ENCODE peak calls at places on chromosome 15, in four cellular contexts. A is GM12865, L is A549, S is GM20000. B is an unnamed sample.

GRCh38 chr15:49303003-49303402 is 120.0 kb upstream of the FGF7 start:
- DNase-seq in S (no peak), A (no peak), L (no peak), B (no peak)

GRCh38 chr15:80242802-80243201 is 9.2 kb downstream of the CTXND1 start:
- DNase-seq in A (no peak), S (no peak), L (no peak), B (no peak)

GRCh38 chr15:82647045-82647834 is at the start of gene CPEB1:
- DNase-seq in S (peak; percentile 69), L (peak; percentile 66), A (peak; percentile 42), B (peak; percentile 55)

GRCh38 chr15:78035319-78035718 is 42.2 kb downstream of the TBC1D2B start:
- DNase-seq in A (peak; percentile 8), S (no peak), L (no peak), B (peak; percentile 70)

GRCh38 chr15:45023659-45024320 is 795 bp downstream of the SORD start:
- DNase-seq in A (no peak), L (peak; percentile 1), S (no peak), B (no peak)

GRCh38 chr15:48433226-48433886 is 102.1 kb downstream of the DUT start:
- DNase-seq in A (peak; percentile 50), L (no peak), S (peak; percentile 13), B (peak; percentile 32)

GRCh38 chr15:88179562-88179961 is 77.0 kb downstream of the NTRK3 start:
- DNase-seq in L (no peak), S (peak; percentile 45), A (peak; percentile 24), B (no peak)

GRCh38 chr15:31308185-31308639 is 18.4 kb upstream of the KLF13 start:
- DNase-seq in L (no peak), A (peak; percentile 54), S (peak; percentile 80), B (peak; percentile 66)

GRCh38 chr15:88716543-88717341 is 77.9 kb downstream of the ISG20 start:
- DNase-seq in A (no peak), S (no peak), L (no peak), B (no peak)

GRCh38 chr15:50506121-50506520 is 40.3 kb downstream of the USP50 start:
- DNase-seq in S (no peak), L (no peak), A (no peak), B (no peak)

GRCh38 chr15:90021108-90021507 is 20.0 kb downstream of the ZNF710 start:
- DNase-seq in S (no peak), A (peak; percentile 41), L (no peak), B (no peak)

GRCh38 chr15:22988811-22989210 is 8.6 kb upstream of the CYFIP1 start:
- DNase-seq in L (no peak), A (no peak), S (no peak), B (no peak)

GRCh38 chr15:63344737-63345390 is 36.8 kb downstream of the CA12 start:
- DNase-seq in A (no peak), S (no peak), L (no peak), B (no peak)

GRCh38 chr15:49439678-49440375 is 16.8 kb downstream of the FGF7 start:
- DNase-seq in L (no peak), S (no peak), A (no peak), B (no peak)

GRCh38 chr15:53384417-53384816 is 375.0 kb downstream of the WDR72 start:
- DNase-seq in A (no peak), S (no peak), L (peak; percentile 42), B (no peak)

GRCh38 chr15:52523646-52524045 is 5.0 kb downstream of the MYO5A start:
- DNase-seq in L (no peak), S (no peak), A (no peak), B (no peak)

GRCh38 chr15:70830615-70831014 is 23.3 kb downstream of the LARP6 start:
- DNase-seq in S (no peak), L (no peak), A (no peak), B (no peak)

GRCh38 chr15:38683382-38684242 is 119.0 kb upstream of the RASGRP1 start:
- DNase-seq in S (peak; percentile 50), A (peak; percentile 79), L (peak; percentile 38), B (peak; percentile 85)

GRCh38 chr15:60396560-60396963 is 1.2 kb downstream of the ANXA2 start:
- DNase-seq in A (no peak), S (no peak), L (peak; percentile 80), B (no peak)

GRCh38 chr15:63473999-63474809 is 30.2 kb upstream of the USP3 start:
- DNase-seq in S (peak; percentile 61), L (peak; percentile 95), A (peak; percentile 95), B (peak; percentile 82)

GRCh38 chr15:70151008-70151407 is 53.3 kb upstream of the TLE3 start:
- DNase-seq in A (no peak), S (no peak), L (no peak), B (no peak)

GRCh38 chr15:33242165-33242564 is 47.7 kb upstream of the FMN1 start:
- DNase-seq in L (peak; percentile 69), A (no peak), S (no peak), B (peak; percentile 4)

GRCh38 chr15:31887246-31887645 is 143.1 kb upstream of the CHRNA7 start:
- DNase-seq in L (no peak), A (no peak), S (no peak), B (peak; percentile 7)

GRCh38 chr15:51266548-51266947 is 71.8 kb downstream of the CYP19A1 start:
- DNase-seq in A (no peak), S (no peak), L (no peak), B (no peak)

GRCh38 chr15:41493205-41493901 is at the start of gene ITPKA:
- DNase-seq in L (peak; percentile 61), S (peak; percentile 97), A (peak; percentile 83), B (peak; percentile 95)

GRCh38 chr15:73325191-73325980 is 43.4 kb downstream of the HCN4 start:
- DNase-seq in S (peak; percentile 69), L (peak; percentile 25), A (peak; percentile 54), B (peak; percentile 54)

GRCh38 chr15:40353697-40354096 is 2.9 kb downstream of the PHGR1 start:
- DNase-seq in A (no peak), S (no peak), L (no peak), B (no peak)

GRCh38 chr15:40355976-40356585 is 1.9 kb upstream of the DISP2 start:
- DNase-seq in S (no peak), L (no peak), A (no peak), B (no peak)

GRCh38 chr15:40352221-40352901 is 1.5 kb downstream of the PHGR1 start:
- DNase-seq in L (no peak), A (no peak), S (no peak), B (no peak)

GRCh38 chr15:40357246-40357645 is 773 bp upstream of the DISP2 start:
- DNase-seq in L (no peak), S (no peak), A (no peak), B (no peak)

DNA sequence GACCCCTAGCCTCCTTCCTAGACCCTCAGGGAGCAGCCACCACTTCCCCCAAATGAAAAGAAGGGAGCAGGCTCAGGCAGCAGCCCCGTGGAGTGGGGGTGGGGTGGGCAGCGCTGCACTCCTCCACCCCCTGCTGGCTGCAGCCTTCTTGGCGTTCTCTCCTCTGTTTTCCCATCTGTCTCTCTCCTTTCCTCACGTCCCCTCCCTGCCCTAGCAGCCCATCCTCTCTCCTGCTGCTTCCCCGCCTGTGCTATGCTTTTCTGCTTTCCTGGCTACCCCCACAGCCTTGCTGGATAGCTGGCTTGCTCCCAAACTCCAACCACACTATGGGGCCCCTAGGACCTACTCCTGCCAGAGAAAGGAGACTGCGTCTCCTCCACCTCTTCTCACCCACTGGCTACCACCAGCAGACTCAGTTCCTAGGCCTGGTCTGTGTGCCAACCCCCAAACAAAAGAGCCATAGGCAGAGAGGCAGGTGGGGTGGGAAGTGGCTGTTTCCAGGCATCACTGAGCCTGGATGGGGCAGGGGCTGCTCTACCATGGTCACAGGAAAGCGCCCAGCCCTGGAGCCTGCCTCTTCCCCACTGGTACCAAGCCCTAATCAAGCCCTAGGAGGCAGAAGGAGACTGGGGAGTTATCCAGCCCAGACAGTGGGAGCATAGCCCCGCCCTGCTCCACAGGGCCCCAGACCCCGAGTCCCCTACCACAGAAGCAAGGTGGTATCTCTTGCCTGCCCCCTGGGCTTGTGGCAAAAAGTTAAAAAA is 3.4 kb upstream of the DISP2 start:
- DNase-seq in S (no peak), L (no peak), A (no peak), B (peak; percentile 15)
- TF ChIP-seq CTCF in S (no peak), L (no peak), A (peak; percentile 14), B (peak; percentile 14)

DNA sequence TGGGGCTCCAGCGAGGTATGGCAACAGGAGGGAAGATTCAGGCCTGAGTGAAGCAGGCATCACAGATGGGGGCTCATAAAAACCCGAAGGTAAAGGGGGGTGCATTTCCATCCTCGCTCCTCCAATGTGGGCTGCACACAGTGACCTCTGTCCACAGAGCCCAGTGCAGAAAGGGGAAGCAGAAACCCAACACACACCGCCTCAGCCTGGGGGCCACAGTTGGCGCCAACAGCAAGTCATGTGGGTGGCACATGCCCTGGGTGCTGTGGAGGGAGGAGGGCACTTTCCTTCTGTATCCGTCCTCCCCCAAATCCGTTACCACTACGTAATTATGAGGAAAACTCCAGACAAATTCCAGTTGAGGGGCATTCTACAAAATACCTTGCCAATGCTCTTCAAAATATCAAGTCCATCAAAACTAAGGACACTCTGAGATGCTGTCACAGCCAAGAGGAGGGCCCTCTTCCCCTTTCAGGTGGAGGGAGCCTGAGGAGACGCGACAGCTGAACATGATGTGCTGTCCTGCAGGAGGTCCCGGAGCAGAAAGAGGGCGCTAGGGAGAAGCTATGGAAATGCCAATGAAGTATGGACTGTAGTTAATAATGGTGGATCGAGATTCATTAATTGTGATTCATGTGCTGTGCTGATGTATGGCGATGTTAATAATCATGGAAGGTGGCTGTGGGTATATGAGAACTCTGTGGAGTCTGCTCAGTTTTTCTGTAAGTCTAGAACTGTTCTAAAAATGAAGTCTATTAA is 16.4 kb downstream of the APBA2 start:
- DNase-seq in A (no peak), S (no peak), L (peak; percentile 32), B (no peak)
- TF ChIP-seq CTCF in A (no peak), S (no peak), L (peak; percentile 11), B (no peak)

DNA sequence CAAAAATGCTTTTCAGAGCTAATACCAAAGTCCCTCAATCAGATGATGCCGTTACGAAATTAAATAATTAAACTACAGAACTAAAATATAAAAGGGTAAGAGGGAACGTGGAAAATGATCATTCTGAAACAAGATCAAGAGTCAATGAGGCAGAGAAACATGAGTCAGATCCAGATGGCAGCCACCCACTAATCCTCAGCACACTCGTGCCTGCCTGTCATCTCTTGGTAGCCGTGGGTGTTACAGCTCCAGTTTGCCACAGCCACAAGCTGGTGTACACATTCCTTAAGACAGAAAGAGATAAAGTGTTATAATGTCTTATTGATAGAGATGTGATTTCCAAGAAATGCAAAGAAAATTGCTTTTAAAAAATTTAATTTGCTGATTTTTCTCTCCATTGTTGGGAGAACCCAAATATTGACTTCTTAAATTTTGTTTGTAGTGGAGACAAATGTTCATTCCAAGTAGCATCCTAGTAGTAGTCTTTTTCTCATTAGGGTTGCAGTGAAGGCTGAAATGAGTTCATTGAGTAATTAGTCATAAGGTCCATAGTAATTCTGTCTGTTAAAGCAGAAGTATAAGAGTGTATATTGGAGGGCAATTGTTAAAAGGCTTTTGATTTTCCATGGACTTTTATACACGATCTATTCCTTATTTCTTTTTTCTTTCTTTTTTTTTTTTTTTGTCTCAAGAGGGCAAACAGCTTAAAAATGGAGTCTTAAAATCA is 104.3 kb downstream of the AGBL1 start:
- DNase-seq in L (no peak), S (no peak), A (no peak), B (peak; percentile 42)
- TF ChIP-seq CTCF in L (no peak), S (no peak), A (no peak), B (no peak)

DNA sequence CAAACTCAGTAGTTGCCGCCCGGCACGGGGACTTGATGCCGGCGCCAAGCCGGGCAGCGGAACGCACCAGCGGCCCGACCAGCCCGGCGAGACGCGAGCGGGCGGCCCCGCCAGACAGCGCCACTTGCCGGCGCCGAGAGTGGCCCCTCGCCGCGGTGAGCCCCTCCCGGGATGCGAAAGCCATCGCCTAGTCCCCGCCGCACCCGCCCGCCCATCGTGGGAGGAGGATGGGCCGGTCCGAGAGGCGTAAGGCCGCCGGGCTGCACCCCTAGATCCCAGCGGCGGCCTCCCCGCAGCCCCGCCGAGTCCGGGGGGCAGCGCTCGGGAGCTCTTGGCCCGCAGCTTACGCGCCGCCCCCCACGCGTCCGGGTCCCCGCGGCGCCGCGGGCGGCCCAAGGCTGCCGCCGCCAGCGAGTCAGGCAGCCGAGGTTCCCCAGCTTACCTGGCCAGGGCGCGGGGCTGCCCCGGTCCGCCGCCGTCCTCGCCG is 609 bp downstream of the GOLGA8A start:
- DNase-seq in S (peak; percentile 78), L (no peak), A (peak; percentile 60), B (peak; percentile 63)
- TF ChIP-seq CTCF in S (no peak), L (no peak), A (peak; percentile 3), B (no peak)

B was measured in activated CD8-positive, alpha-beta T cell treated with anti-CD3 and anti-CD28 coated beads for 36 hours.